ENCODE peak calls at places on chromosomes 2 and 18, in five cellular contexts. R, Q, V, E and I are unnamed samples.

GRCh38 chr2:230819433-230819832 is 45.3 kb upstream of the ITM2C start:
- DNase-seq in V (no peak), E (no peak), R (no peak), Q (no peak), I (no peak)

GRCh38 chr2:88658890-88659881 is 31.9 kb upstream of the EIF2AK3 start:
- DNase-seq in V (no peak), Q (peak), R (peak), E (no peak), I (peak)

GRCh38 chr18:49400398-49401072 is 59.9 kb downstream of the DYM start:
- DNase-seq in V (no peak), R (peak), E (no peak), Q (no peak), I (no peak)

GRCh38 chr2:199581935-199582336 is 124.2 kb upstream of the SATB2 start:
- DNase-seq in V (no peak), Q (no peak), E (peak), R (no peak), I (peak)

GRCh38 chr2:20188851-20189250 is 36.1 kb downstream of the SDC1 start:
- DNase-seq in V (no peak), R (no peak), Q (no peak), E (peak), I (peak)

GRCh38 chr2:189836644-189837043 is 52.4 kb downstream of the PMS1 start:
- DNase-seq in V (no peak), E (no peak), Q (no peak), R (peak), I (no peak)

GRCh38 chr2:158359846-158360245 is 96.7 kb downstream of the CCDC148 start:
- DNase-seq in E (peak), V (no peak), R (peak), Q (no peak), I (peak)

GRCh38 chr2:8281950-8282857 is 399.7 kb upstream of the ID2 start:
- DNase-seq in Q (no peak), R (no peak), V (no peak), E (no peak), I (peak)

GRCh38 chr2:60885683-60886082 is 4.3 kb downstream of the REL start:
- DNase-seq in V (no peak), Q (no peak), E (no peak), R (no peak), I (no peak)

GRCh38 chr2:172083725-172084483 is 1.4 kb upstream of the DLX1 start:
- DNase-seq in R (peak), V (no peak), E (peak), Q (no peak), I (peak)
- TF ChIP-seq EZH2 in R (no peak), V (no peak), E (no peak), Q (no peak), I (peak)

GRCh38 chr2:176188969-176189665 is 649 bp downstream of the HOXD1 start:
- DNase-seq in R (peak), V (no peak), Q (no peak), E (peak), I (peak)
- TF ChIP-seq EZH2 in R (no peak), V (no peak), Q (peak), E (peak), I (no peak)

GRCh38 chr2:150900913-150901312 is 360.8 kb downstream of the RBM43 start:
- DNase-seq in R (no peak), Q (no peak), E (no peak), V (no peak), I (no peak)
- TF ChIP-seq EZH2 in R (no peak), Q (no peak), E (no peak), V (no peak), I (no peak)

GRCh38 chr2:134268265-134268664 is 14.4 kb downstream of the MGAT5 start:
- DNase-seq in R (no peak), V (no peak), Q (no peak), E (no peak), I (no peak)
- TF ChIP-seq EZH2 in R (no peak), V (no peak), Q (no peak), E (no peak), I (no peak)